ENCODE peak calls at places on chromosomes 2 and 18, in ten cellular contexts. J is RCC 7860; E is stimulated activated CD4-positive, alpha-beta T cell treated with anti-CD3 and anti-CD28 coated beads, Interleukin-4, amount 100 ng/mL, for 1 hour; M is iris pigment epithelial cell; S is stimulated activated CD8-positive, alpha-beta memory T cell treated with anti-CD3 and anti-CD28 coated beads, Interleukin-12 subunit alpha, Interleukin-12 subunit beta, amount 100 ng/mL, for 1 hour; W is NCI-H524 treated with DMSO at 0.1 percent for 48 hours; Z is NCI-H1105; X is activated CD8-positive, alpha-beta memory T cell treated with anti-CD3 and anti-CD28 coated beads, Interleukin-2, amount 50 U/mL, for 48 hours; L is astrocyte of the cerebellum; Q is DMS153. F is an unnamed sample.

GRCh38 chr2:102235042-102235473 is 48.2 kb downstream of the IL1RL2 start:
- DNase-seq in W (no peak), Q (no peak), S (no peak), X (no peak), E (no peak), Z (no peak), L (no peak), J (no peak), M (no peak), F (no peak)

GRCh38 chr18:725641-726040 is 13.2 kb upstream of the ENOSF1 start:
- DNase-seq in W (no peak), Z (no peak), E (no peak), Q (no peak), S (no peak), L (no peak), M (no peak), X (no peak), J (no peak), F (no peak)

GRCh38 chr2:187994464-187995331 is 297.0 kb upstream of the GULP1 start:
- DNase-seq in S (no peak), W (peak), L (no peak), J (no peak), M (no peak), Z (peak), X (no peak), Q (peak), E (no peak), F (no peak)

GRCh38 chr2:140639628-140640027 is 1491.2 kb downstream of the LRP1B start:
- DNase-seq in L (no peak), E (no peak), W (no peak), M (no peak), J (no peak), X (no peak), Z (no peak), S (no peak), Q (no peak), F (no peak)

GRCh38 chr2:108323619-108324018 is 34.9 kb downstream of the SULT1C2 start:
- DNase-seq in Z (no peak), S (no peak), M (peak), W (no peak), E (no peak), J (peak), L (no peak), X (no peak), Q (no peak), F (no peak)

GRCh38 chr2:204255469-204255868 is 289.8 kb upstream of the PARD3B start:
- DNase-seq in E (no peak), S (no peak), X (no peak), J (no peak), L (no peak), M (no peak), Q (no peak), W (no peak), Z (no peak), F (no peak)

GRCh38 chr2:204325468-204325867 is 219.8 kb upstream of the PARD3B start:
- DNase-seq in S (peak), E (peak), Z (peak), L (peak), M (peak), X (peak), Q (peak), W (peak), J (peak), F (peak)

GRCh38 chr2:70473101-70473722 is 80.4 kb downstream of the TGFA start:
- DNase-seq in M (no peak), E (no peak), W (no peak), Q (no peak), L (no peak), S (no peak), J (no peak), X (no peak), Z (no peak), F (no peak)

GRCh38 chr2:222320441-222321395 is 21.9 kb upstream of the PAX3 start:
- DNase-seq in Q (peak), M (no peak), S (no peak), Z (no peak), X (no peak), J (no peak), W (no peak), L (no peak), E (no peak), F (peak)

GRCh38 chr2:28291811-28292455 is 100.7 kb upstream of the FOSL2 start:
- DNase-seq in J (peak), L (no peak), S (no peak), Z (no peak), E (no peak), M (no peak), X (no peak), W (no peak), Q (no peak), F (no peak)

GRCh38 chr2:109189751-109190150 is 60.7 kb downstream of the SH3RF3 start:
- DNase-seq in Z (no peak), W (no peak), J (no peak), S (no peak), L (no peak), X (no peak), M (no peak), E (no peak), Q (no peak), F (no peak)

GRCh38 chr2:71306762-71307161 is 24.8 kb upstream of the ZNF638 start:
- DNase-seq in Z (no peak), S (no peak), Q (no peak), M (no peak), X (no peak), E (no peak), L (peak), J (no peak), W (no peak), F (no peak)

GRCh38 chr2:239157269-239157668 is 243.6 kb downstream of the HDAC4 start:
- DNase-seq in E (no peak), J (no peak), L (no peak), Q (no peak), S (no peak), Z (no peak), X (no peak), M (no peak), W (no peak), F (no peak)

GRCh38 chr2:75044291-75044690 is 85.8 kb downstream of the POLE4 start:
- DNase-seq in M (no peak), S (no peak), E (no peak), L (no peak), J (no peak), X (no peak), Z (no peak), Q (no peak), W (no peak), F (no peak)

GRCh38 chr2:140593159-140593558 is 1537.7 kb downstream of the LRP1B start:
- DNase-seq in L (no peak), X (no peak), Q (no peak), M (no peak), J (no peak), E (no peak), Z (no peak), W (no peak), S (no peak), F (no peak)

GRCh38 chr2:201781583-201782051 is 884 bp upstream of the ALS2 start:
- DNase-seq in Q (no peak), Z (no peak), L (no peak), S (no peak), E (peak), J (no peak), M (no peak), W (no peak), X (peak), F (peak)

GRCh38 chr18:27843783-27844415 is 333.0 kb downstream of the CDH2 start:
- DNase-seq in W (no peak), Z (no peak), J (peak), L (peak), Q (no peak), S (no peak), X (no peak), E (no peak), M (peak), F (no peak)

GRCh38 chr2:233079953-233080835 is 20.1 kb downstream of the INPP5D start:
- DNase-seq in M (no peak), Q (no peak), X (peak), S (no peak), Z (no peak), E (no peak), J (no peak), L (no peak), W (no peak), F (no peak)

GRCh38 chr2:47069628-47070154 is 85.4 kb downstream of the STPG4 start:
- DNase-seq in S (no peak), X (no peak), M (no peak), L (peak), W (no peak), J (peak), Q (no peak), E (no peak), Z (no peak), F (peak)

GRCh38 chr18:41064916-41065315 is 890.1 kb upstream of the PIK3C3 start:
- DNase-seq in L (no peak), X (no peak), Q (no peak), S (no peak), E (no peak), Z (no peak), M (no peak), W (no peak), J (no peak), F (no peak)

GRCh38 chr2:219642064-219642444 is 14.6 kb downstream of the SLC4A3 start:
- DNase-seq in Q (no peak), S (no peak), Z (no peak), J (no peak), L (no peak), X (no peak), E (no peak), W (no peak), M (no peak), F (no peak)

GRCh38 chr2:237280235-237280634 is 133.7 kb downstream of the COL6A3 start:
- DNase-seq in S (no peak), E (no peak), X (no peak), L (peak), M (peak), W (no peak), Q (no peak), J (peak), Z (no peak), F (no peak)

GRCh38 chr2:45168731-45169338 is 159.6 kb upstream of the SIX2 start:
- DNase-seq in M (no peak), Z (no peak), W (no peak), E (no peak), Q (no peak), J (no peak), X (peak), S (no peak), L (no peak), F (peak)

GRCh38 chr2:138564586-138565250 is 63.1 kb downstream of the SPOPL start:
- DNase-seq in M (peak), S (no peak), Q (no peak), Z (no peak), E (no peak), W (no peak), X (no peak), J (no peak), L (no peak), F (no peak)

GRCh38 chr2:11004206-11004605 is 92.5 kb downstream of the KCNF1 start:
- DNase-seq in X (no peak), W (no peak), Z (no peak), E (no peak), M (peak), Q (peak), S (no peak), L (peak), J (peak), F (no peak)

GRCh38 chr2:168449419-168449818 is 6.7 kb upstream of the CERS6 start:
- DNase-seq in M (peak), W (no peak), L (no peak), Z (no peak), J (no peak), S (no peak), E (no peak), X (no peak), Q (no peak), F (no peak)

GRCh38 chr2:178860551-178860950 is 53.3 kb upstream of the TTN start:
- DNase-seq in Z (no peak), S (no peak), J (no peak), M (peak), Q (no peak), E (no peak), L (no peak), W (no peak), X (no peak), F (no peak)

GRCh38 chr2:233915133-233915532 is 2.0 kb upstream of the TRPM8 start:
- DNase-seq in X (no peak), E (no peak), W (no peak), M (peak), Z (peak), L (no peak), J (no peak), S (no peak), Q (no peak), F (peak)

GRCh38 chr18:47979611-47980200 is 49.2 kb upstream of the SMAD2 start:
- DNase-seq in Z (no peak), Q (no peak), W (no peak), X (no peak), S (no peak), J (no peak), L (no peak), M (no peak), E (no peak), F (no peak)

GRCh38 chr2:110659248-110659647 is 18.6 kb downstream of the BUB1 start:
- DNase-seq in S (no peak), J (no peak), W (no peak), E (no peak), Q (no peak), X (no peak), M (peak), L (no peak), Z (no peak), F (no peak)

GRCh38 chr2:44362207-44363015 is 664 bp downstream of the CAMKMT start:
- DNase-seq in X (peak), J (no peak), S (peak), E (peak), L (peak), Q (no peak), W (no peak), Z (peak), M (peak), F (peak)

GRCh38 chr2:60708630-60709320 is 47.3 kb upstream of the PAPOLG start:
- DNase-seq in M (no peak), L (no peak), Z (no peak), W (peak), Q (no peak), J (no peak), X (peak), E (no peak), S (no peak), F (no peak)

GRCh38 chr2:200794143-200794542 is 17.6 kb upstream of the BZW1 start:
- DNase-seq in E (no peak), W (no peak), L (no peak), M (no peak), S (no peak), J (no peak), Q (no peak), X (no peak), Z (no peak), F (no peak)

GRCh38 chr2:220785181-220785580 is 786.9 kb downstream of the EPHA4 start:
- DNase-seq in Z (peak), M (no peak), Q (peak), L (no peak), W (no peak), S (no peak), E (no peak), X (no peak), J (no peak), F (no peak)

GRCh38 chr2:157857881-157858280 is 18.2 kb downstream of the ACVR1 start:
- DNase-seq in X (no peak), W (no peak), S (no peak), E (no peak), L (no peak), Z (no peak), M (no peak), Q (no peak), J (peak), F (no peak)

F was measured in neural progenitor cell.